ENCODE peak calls at places on chromosomes 12 and 14, in eight cellular contexts. C, R, X, S, I, T, G and N are unnamed samples.

GRCh38 chr12:92899388-92900001 is 29.6 kb downstream of the EEA1 start:
- DNase-seq in S (peak; percentile 39), C (peak; percentile 96), T (peak; percentile 100), X (no peak), I (peak; percentile 94), G (no peak), R (no peak), N (peak; percentile 5)

GRCh38 chr14:101121399-101122113 is 218.0 kb upstream of the RTL1 start:
- DNase-seq in C (no peak), S (no peak), R (no peak), T (no peak), X (peak; percentile 31), G (no peak), I (no peak), N (no peak)

GRCh38 chr14:92515510-92516343 is 2.1 kb downstream of the RIN3 start:
- DNase-seq in C (no peak), X (no peak), I (no peak), T (no peak), S (no peak), R (no peak), G (no peak), N (no peak)

GRCh38 chr14:92563359-92563758 is 49.8 kb downstream of the RIN3 start:
- DNase-seq in G (no peak), C (no peak), S (no peak), I (no peak), X (no peak), R (no peak), T (peak; percentile 43), N (peak; percentile 57)

GRCh38 chr12:122880155-122880605 is 15.7 kb downstream of the VPS37B start:
- DNase-seq in X (no peak), I (no peak), T (peak; percentile 85), R (no peak), S (no peak), C (no peak), G (no peak), N (no peak)

GRCh38 chr12:102873077-102873476 is 44.0 kb downstream of the PAH start:
- DNase-seq in C (no peak), R (no peak), S (no peak), T (no peak), I (no peak), X (no peak), G (no peak), N (no peak)

GRCh38 chr12:67517181-67517887 is 131.2 kb upstream of the DYRK2 start:
- DNase-seq in X (no peak), T (peak; percentile 68), C (peak; percentile 38), S (peak; percentile 12), R (no peak), G (no peak), I (no peak), N (no peak)

GRCh38 chr12:49750027-49750977 is 8.9 kb downstream of the TMBIM6 start:
- DNase-seq in T (peak; percentile 86), C (peak; percentile 49), I (peak; percentile 57), G (no peak), S (no peak), X (no peak), R (peak; percentile 23), N (peak; percentile 84)

GRCh38 chr14:68794130-68794855 is 1.4 kb upstream of the ZFP36L1 start:
- DNase-seq in X (peak; percentile 76), R (peak; percentile 62), I (peak; percentile 93), T (peak; percentile 94), S (peak; percentile 85), G (peak; percentile 37), C (peak; percentile 86), N (peak; percentile 3)

GRCh38 chr14:35159742-35160409 is 37.5 kb downstream of the PRORP start:
- DNase-seq in G (no peak), I (peak; percentile 78), X (no peak), T (peak; percentile 87), S (no peak), R (no peak), C (peak; percentile 88), N (no peak)

GRCh38 chr12:99765469-99766114 is 118.0 kb downstream of the GARIN6 start:
- DNase-seq in C (no peak), S (no peak), I (no peak), R (no peak), X (no peak), T (no peak), G (no peak), N (no peak)

GRCh38 chr12:98638009-98638408 is 6.6 kb downstream of the IKBIP start:
- DNase-seq in X (no peak), I (no peak), T (no peak), R (no peak), C (no peak), S (no peak), G (no peak), N (no peak)

GRCh38 chr14:75275598-75275997 is 3.0 kb upstream of the FOS start:
- DNase-seq in R (no peak), T (no peak), S (no peak), G (no peak), C (no peak), X (no peak), I (no peak), N (no peak)

GRCh38 chr14:78005325-78005724 is 164.8 kb upstream of the NRXN3 start:
- DNase-seq in T (peak; percentile 80), C (peak; percentile 57), I (no peak), G (no peak), R (no peak), X (no peak), S (no peak), N (peak; percentile 2)

GRCh38 chr12:67940780-67941243 is 48.4 kb upstream of the IFNG-AS1 start:
- DNase-seq in G (no peak), T (peak; percentile 23), C (peak; percentile 30), I (peak; percentile 21), X (no peak), S (no peak), R (peak; percentile 63), N (no peak)

GRCh38 chr14:60648169-60648933 is 926 bp downstream of the SIX1 start:
- DNase-seq in I (no peak), G (peak; percentile 34), S (no peak), T (peak; percentile 35), R (no peak), C (peak; percentile 41), X (peak; percentile 48), N (no peak)

GRCh38 chr12:63917864-63918742 is 73.6 kb downstream of the SRGAP1 start:
- DNase-seq in S (no peak), C (peak; percentile 97), I (peak; percentile 98), R (no peak), T (peak; percentile 99), G (no peak), X (no peak), N (peak; percentile 85)

DNA sequence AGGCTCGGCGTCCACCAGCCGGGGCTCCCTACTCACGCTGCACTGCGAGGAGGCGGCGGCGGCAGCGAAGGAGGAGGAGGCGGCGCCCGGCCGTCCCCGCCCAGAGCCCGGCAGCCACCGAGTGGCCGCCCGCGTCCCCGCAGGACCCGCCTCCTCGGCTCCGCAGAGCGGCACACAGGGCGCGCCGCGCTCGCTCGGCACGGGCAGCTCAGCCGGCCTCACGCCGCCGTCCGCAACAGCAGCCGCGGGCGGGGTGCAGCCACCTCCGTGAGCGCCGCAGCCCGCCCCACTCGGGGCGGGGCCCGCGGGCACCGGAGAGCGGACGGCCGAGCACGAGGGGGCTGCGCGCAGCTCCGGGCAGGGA is at the start of gene ATP2B1:
- DNase-seq in X (peak; percentile 86), I (peak; percentile 59), T (peak; percentile 77), R (peak; percentile 93), S (peak; percentile 89), C (peak; percentile 88), G (peak; percentile 79), N (peak; percentile 41)
- TF ChIP-seq CTCF in X (peak; percentile 6), I (no peak), T (peak; percentile 13), R (no peak), S (no peak), C (no peak), G (no peak), N (no peak)

DNA sequence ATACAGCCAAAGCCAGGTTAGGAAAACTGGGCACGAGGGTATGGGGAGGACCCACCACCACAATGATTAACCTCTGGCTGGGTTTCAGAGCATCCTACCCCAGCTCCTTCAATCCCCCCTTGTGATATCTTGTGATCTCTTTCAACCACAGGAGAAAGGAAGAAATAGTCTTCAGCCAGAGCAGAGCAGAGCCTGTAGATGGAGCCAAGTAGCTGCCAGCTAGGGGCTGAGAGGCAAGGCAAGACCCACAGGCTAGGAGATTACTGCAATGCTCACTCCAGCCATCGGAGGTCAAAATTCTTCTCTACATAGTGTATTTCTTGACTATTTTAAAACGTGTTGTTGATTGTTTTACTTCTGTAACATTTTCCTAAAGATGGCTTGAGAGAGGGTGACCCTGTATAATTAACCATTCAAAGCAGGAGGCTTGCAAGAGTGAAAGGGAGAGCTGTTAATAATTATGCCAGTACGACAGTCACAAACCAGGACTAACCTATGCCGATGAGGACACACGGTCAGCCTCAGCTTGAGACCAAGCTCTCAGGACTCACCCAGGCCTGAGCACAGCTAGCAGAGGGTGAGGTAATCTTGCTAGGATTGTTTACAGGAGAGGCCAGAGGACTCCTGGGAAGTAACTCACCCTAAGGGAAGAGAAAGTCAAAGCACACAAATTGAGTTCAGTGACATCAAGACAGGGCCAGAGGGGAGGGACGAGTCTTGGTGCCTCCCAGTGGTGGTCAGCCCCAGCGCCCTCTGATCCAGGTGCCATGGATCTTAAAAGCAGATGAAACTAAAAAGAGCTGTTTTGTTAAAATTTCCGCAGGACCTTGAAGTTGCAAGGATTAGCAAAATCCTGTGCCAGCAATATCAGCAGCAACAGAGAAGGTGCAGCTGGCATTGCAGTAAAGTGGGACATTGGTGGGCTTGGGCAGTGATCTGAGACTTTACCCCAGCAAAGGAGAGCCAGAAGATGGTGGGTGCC is 29.8 kb upstream of the CDKN3 start:
- DNase-seq in I (peak; percentile 57), S (no peak), R (peak; percentile 75), T (peak; percentile 71), X (no peak), G (peak; percentile 46), C (peak; percentile 73), N (no peak)
- TF ChIP-seq CTCF in I (peak; percentile 87), S (no peak), R (peak; percentile 75), T (peak; percentile 58), X (no peak), G (peak; percentile 10), C (peak; percentile 71), N (peak; percentile 28)

DNA sequence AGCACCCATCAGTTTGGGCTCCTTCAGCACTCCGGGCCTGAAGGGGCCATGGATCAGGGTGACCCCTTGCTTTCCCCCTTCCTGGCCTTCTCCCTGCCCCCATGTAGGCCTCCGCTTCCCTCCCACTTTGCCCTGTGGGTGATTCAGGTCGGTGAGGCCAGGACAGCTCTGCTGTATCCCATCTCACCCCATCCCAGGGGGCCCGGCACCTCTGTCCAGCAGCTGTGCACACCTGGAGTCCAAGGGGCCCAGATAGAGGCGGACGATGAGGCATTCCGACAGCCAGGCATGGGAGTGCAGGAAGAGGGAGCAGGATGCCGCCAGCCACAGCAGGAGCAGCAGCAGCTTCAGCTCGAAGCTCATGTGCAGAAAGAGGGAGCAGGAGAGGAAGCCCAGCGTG is 11.4 kb downstream of the LTB4R start:
- DNase-seq in I (no peak), X (no peak), C (no peak), S (no peak), G (no peak), T (no peak), R (no peak), N (no peak)
- TF ChIP-seq CTCF in I (no peak), X (no peak), C (no peak), S (no peak), G (no peak), T (no peak), R (no peak), N (no peak)

DNA sequence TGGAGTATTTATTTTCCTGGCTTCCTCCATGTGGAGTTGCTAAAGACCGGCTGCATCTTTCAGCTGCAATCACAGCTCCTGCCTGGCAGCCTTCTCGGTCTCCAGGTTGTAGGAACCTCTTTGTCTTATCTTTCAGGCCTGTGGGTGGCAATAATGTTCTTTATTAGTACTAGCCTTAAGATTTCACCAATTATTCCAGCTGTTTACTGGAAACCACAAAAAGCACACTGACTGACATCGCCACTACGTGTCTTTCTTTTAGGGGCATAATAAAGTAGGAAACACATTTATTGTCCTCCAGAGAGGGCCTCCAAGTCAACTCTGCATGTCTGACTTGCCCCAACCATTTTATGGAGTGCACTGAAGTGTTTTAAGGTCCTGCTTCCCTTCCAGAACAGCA is 1116.5 kb upstream of the TMEM132C start:
- DNase-seq in T (peak; percentile 23), R (no peak), C (no peak), X (no peak), G (no peak), I (no peak), S (no peak), N (no peak)
- TF ChIP-seq CTCF in T (no peak), R (no peak), C (no peak), X (no peak), G (no peak), I (no peak), S (no peak), N (no peak)